ENCODE peak calls at places on chromosomes 13 and 19, in eight cellular contexts. T, V, R, M, K, I, W and Y are unnamed samples.

GRCh38 chr19:33394006-33394722 is 20.7 kb downstream of the CEBPG start:
- DNase-seq in T (no peak), V (no peak), R (peak), M (no peak), K (no peak), I (peak), W (no peak), Y (no peak)

GRCh38 chr19:18297308-18297707 is 15.9 kb upstream of the JUND start:
- DNase-seq in T (no peak), V (no peak), R (peak), M (no peak), K (no peak), I (no peak), W (no peak), Y (no peak)

GRCh38 chr19:35955881-35956634 is 19.9 kb downstream of the LRFN3 start:
- DNase-seq in T (no peak), V (no peak), R (no peak), M (no peak), K (no peak), I (no peak), W (no peak), Y (no peak)

GRCh38 chr19:4889034-4889825 is 13.5 kb downstream of the ARRDC5 start:
- DNase-seq in T (no peak), V (no peak), R (peak), M (no peak), K (no peak), I (no peak), W (no peak), Y (no peak)

GRCh38 chr13:108120332-108120731 is 95.0 kb downstream of the LIG4 start:
- DNase-seq in T (no peak), V (peak), R (no peak), M (no peak), K (no peak), I (no peak), W (no peak), Y (no peak)

GRCh38 chr13:98937911-98938381 is 39.9 kb downstream of the DOCK9 start:
- DNase-seq in T (no peak), V (peak), R (peak), M (no peak), K (no peak), I (peak), W (peak), Y (no peak)

GRCh38 chr19:4538601-4538954 is 1.3 kb downstream of the LRG1 start:
- DNase-seq in T (no peak), V (no peak), R (no peak), M (no peak), K (no peak), I (no peak), W (no peak), Y (no peak)

GRCh38 chr13:70523622-70524021 is 415.4 kb upstream of the KLHL1 start:
- DNase-seq in T (no peak), V (no peak), R (no peak), M (peak), K (no peak), I (peak), W (no peak), Y (no peak)

GRCh38 chr13:49806126-49806536 is 13.6 kb upstream of the KPNA3 start:
- DNase-seq in T (no peak), V (no peak), R (no peak), M (no peak), K (no peak), I (no peak), W (no peak), Y (no peak)

GRCh38 chr19:7888145-7888825 is at the start of gene LRRC8E:
- DNase-seq in T (no peak), V (peak), R (peak), M (peak), K (no peak), I (peak), W (no peak), Y (peak)

GRCh38 chr13:80712026-80712425 is 371.1 kb upstream of the SPRY2 start:
- DNase-seq in T (no peak), V (no peak), R (no peak), M (no peak), K (no peak), I (peak), W (no peak), Y (no peak)

GRCh38 chr19:28472111-28472510 is 740.8 kb downstream of the UQCRFS1 start:
- DNase-seq in T (no peak), V (no peak), R (peak), M (no peak), K (no peak), I (no peak), W (no peak), Y (no peak)

GRCh38 chr13:42592915-42593718 is 19.2 kb downstream of the TNFSF11 start:
- DNase-seq in T (no peak), V (no peak), R (no peak), M (no peak), K (no peak), I (no peak), W (peak), Y (no peak)

GRCh38 chr19:35995655-35995993 is 636 bp downstream of the SDHAF1 start:
- DNase-seq in T (peak), V (peak), R (peak), M (peak), K (no peak), I (peak), W (no peak), Y (peak)

GRCh38 chr19:13864513-13865242 is 12.3 kb upstream of the NANOS3 start:
- DNase-seq in T (no peak), V (no peak), R (no peak), M (peak), K (no peak), I (no peak), W (no peak), Y (no peak)
- H3K9ac ChIP-seq in T (no peak), V (no peak), R (no peak), M (no peak), K (no peak), I (no peak), W (no peak), Y (no peak)

DNA sequence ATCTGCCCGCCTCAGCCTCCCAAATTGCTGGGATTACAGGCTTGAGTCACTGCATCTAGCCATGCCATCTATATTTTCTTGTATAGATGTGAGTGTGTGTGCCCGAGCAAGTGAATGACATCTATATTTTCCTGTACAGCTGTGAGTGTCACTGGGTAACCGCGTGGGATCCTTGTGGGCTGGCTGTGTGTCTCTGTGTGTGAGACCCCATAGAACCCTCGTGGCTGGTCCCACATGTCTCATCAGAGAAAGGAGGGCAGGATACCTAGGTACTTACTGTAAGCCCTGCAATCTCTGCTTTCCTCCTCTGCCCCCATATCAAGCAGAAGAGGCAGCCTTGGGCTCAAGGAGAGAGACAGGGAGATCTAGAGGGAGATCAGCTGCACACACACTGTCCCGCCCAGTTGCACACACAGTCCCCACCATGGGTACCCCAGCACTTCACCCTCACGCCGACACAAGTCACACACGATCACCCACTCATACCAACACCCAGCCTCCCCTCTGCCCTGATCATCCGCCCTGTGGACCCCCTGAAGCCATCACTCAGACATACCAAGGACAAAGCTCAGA is 658 bp downstream of the DENND1C start:
- DNase-seq in T (peak), V (no peak), R (no peak), M (no peak), K (no peak), I (no peak), W (no peak), Y (peak)
- H3K9ac ChIP-seq in T (peak), V (no peak), R (no peak), M (no peak), K (no peak), I (no peak), W (no peak), Y (peak)

GRCh38 chr13:28131646-28132045 is 6.7 kb upstream of the PAN3 start:
- DNase-seq in T (no peak), V (no peak), R (no peak), M (no peak), K (no peak), I (no peak), W (no peak), Y (no peak)

GRCh38 chr13:28129911-28130693 is 8.2 kb upstream of the PAN3 start:
- DNase-seq in T (no peak), V (no peak), R (no peak), M (no peak), K (no peak), I (peak), W (no peak), Y (no peak)

GRCh38 chr13:28128926-28129325 is 9.4 kb upstream of the PAN3 start:
- DNase-seq in T (no peak), V (no peak), R (no peak), M (no peak), K (no peak), I (no peak), W (no peak), Y (no peak)

GRCh38 chr13:28128030-28128429 is 10.3 kb upstream of the PAN3 start:
- DNase-seq in T (no peak), V (no peak), R (no peak), M (no peak), K (no peak), I (no peak), W (no peak), Y (no peak)
- H3K9ac ChIP-seq in T (no peak), V (no peak), R (no peak), M (no peak), K (no peak), I (no peak), W (no peak), Y (no peak)

DNA sequence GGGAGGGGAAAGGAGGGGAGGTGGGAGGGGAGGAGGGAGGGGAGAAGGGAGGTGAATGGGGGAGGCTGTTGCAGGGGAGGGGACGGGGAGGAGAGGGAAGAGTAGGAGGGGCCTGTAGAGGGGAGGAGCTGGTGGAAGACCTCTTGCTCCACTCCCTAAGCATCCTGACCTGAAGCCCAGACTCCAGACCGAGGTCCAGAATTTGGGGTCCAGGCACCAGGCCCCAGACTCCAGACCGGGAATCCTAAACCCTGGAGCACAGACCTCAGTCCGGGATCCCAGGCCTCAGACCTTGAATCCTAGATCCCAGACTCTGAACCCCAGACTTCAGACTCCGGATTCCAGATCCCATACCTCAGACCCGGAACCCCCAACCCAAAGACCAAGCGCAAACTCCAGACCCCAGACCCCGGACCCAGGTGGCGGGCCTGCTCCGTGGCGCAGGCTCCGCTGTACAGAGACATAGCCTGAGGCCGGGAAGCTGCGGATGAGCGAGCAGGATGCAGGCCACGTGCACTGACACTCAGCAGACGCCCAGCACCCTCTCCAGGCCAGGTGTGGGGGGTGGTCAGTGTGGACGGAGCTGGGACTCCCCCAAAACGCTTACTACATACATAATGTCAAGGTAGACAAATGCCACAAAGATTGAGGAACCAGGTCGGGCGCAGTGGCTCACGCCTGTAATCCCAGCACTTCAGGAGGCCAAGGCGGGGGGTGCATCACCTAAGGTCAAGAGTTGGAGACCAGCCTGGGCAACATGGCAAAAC is 710 bp upstream of the BTBD2 start:
- DNase-seq in T (peak), V (peak), R (peak), M (peak), K (peak), I (peak), W (no peak), Y (peak)
- H3K9ac ChIP-seq in T (peak), V (no peak), R (peak), M (peak), K (no peak), I (no peak), W (no peak), Y (no peak)

GRCh38 chr19:42048992-42049391 is 21.0 kb downstream of the GRIK5 start:
- DNase-seq in T (no peak), V (no peak), R (no peak), M (no peak), K (no peak), I (no peak), W (no peak), Y (no peak)

GRCh38 chr19:42054205-42054604 is 15.8 kb downstream of the GRIK5 start:
- DNase-seq in T (no peak), V (no peak), R (no peak), M (no peak), K (no peak), I (no peak), W (no peak), Y (no peak)

GRCh38 chr19:42051166-42052115 is 18.6 kb downstream of the GRIK5 start:
- DNase-seq in T (no peak), V (no peak), R (no peak), M (no peak), K (no peak), I (no peak), W (no peak), Y (no peak)

GRCh38 chr19:42053037-42053935 is 16.7 kb downstream of the GRIK5 start:
- DNase-seq in T (no peak), V (no peak), R (no peak), M (no peak), K (no peak), I (no peak), W (no peak), Y (no peak)

DNA sequence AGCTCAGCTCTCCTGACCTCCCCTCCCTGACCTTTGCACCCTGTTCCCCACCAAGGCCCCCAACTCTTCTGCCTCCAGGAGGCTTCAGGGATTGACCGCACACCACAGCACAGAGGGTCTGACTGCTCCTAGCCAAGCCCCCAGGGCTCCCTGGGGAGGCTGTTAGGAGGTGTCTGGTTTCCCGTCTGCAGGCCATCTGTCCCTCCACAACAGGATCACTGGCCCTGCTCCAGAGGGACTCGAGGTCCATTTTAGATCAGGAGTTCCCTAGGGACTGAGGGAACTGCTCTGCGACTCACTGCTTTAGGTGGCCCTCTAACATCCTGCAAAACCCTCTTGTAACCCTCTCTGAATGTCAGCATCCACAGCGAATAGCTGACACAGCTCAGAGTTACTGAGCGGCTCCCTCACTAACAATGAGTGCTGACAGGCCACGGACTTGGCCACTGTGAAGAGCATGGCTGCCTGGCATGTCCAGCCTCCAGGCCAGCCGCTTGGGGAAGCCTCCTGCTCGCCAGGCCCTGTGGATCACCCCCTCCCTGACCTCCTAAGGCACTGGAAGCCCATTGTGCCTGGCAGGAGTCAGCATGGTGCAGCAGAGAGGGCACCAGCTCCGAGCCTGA is 17.7 kb downstream of the GRIK5 start:
- DNase-seq in T (no peak), V (no peak), R (no peak), M (peak), K (no peak), I (no peak), W (no peak), Y (no peak)
- H3K9ac ChIP-seq in T (no peak), V (no peak), R (no peak), M (no peak), K (no peak), I (no peak), W (no peak), Y (no peak)

GRCh38 chr19:41321204-41321599 is 11.2 kb downstream of the CCDC97 start:
- DNase-seq in T (no peak), V (no peak), R (no peak), M (no peak), K (no peak), I (no peak), W (no peak), Y (no peak)
- H3K9ac ChIP-seq in T (no peak), V (no peak), R (peak), M (peak), K (no peak), I (no peak), W (no peak), Y (peak)